ENCODE peak calls at places on chromosome 16, in five cellular contexts. One of them, this sample, is unnamed.

GRCh38 chr16:51839697-51840462 is 688.8 kb upstream of the SALL1 start:
- DNase-seq in adrenal gland: peak
- DNase-seq in psoas muscle: no peak
- DNase-seq in OCI-M1: no peak
- DNase-seq in retinal pigment epithelial cell: peak
- DNase-seq in this sample: no peak

GRCh38 chr16:29943846-29944669 is 17.8 kb upstream of the TMEM219 start:
- DNase-seq in adrenal gland: peak
- DNase-seq in psoas muscle: no peak
- DNase-seq in OCI-M1: peak
- DNase-seq in retinal pigment epithelial cell: peak
- DNase-seq in this sample: no peak

GRCh38 chr16:83574388-83574787 is 233.4 kb upstream of the HSBP1 start:
- DNase-seq in adrenal gland: no peak
- DNase-seq in psoas muscle: no peak
- DNase-seq in OCI-M1: no peak
- DNase-seq in retinal pigment epithelial cell: peak
- DNase-seq in this sample: no peak

GRCh38 chr16:83045790-83046189 is 419.0 kb downstream of the CDH13 start:
- DNase-seq in adrenal gland: no peak
- DNase-seq in psoas muscle: no peak
- DNase-seq in OCI-M1: no peak
- DNase-seq in retinal pigment epithelial cell: no peak
- DNase-seq in this sample: no peak

GRCh38 chr16:2008009-2008526 is 1.6 kb downstream of the ZNF598 start:
- DNase-seq in adrenal gland: no peak
- DNase-seq in psoas muscle: peak
- DNase-seq in OCI-M1: peak
- DNase-seq in retinal pigment epithelial cell: no peak
- DNase-seq in this sample: peak

GRCh38 chr16:49781401-49781800 is 74.5 kb downstream of the ZNF423 start:
- DNase-seq in adrenal gland: no peak
- DNase-seq in psoas muscle: no peak
- DNase-seq in OCI-M1: no peak
- DNase-seq in retinal pigment epithelial cell: no peak
- DNase-seq in this sample: no peak

GRCh38 chr16:85982563-85982939 is 83.6 kb downstream of the IRF8 start:
- DNase-seq in adrenal gland: peak
- DNase-seq in psoas muscle: peak
- DNase-seq in OCI-M1: no peak
- DNase-seq in retinal pigment epithelial cell: no peak
- DNase-seq in this sample: no peak

GRCh38 chr16:22397459-22397858 is 23.0 kb upstream of the CDR2 start:
- DNase-seq in adrenal gland: no peak
- DNase-seq in psoas muscle: no peak
- DNase-seq in OCI-M1: no peak
- DNase-seq in retinal pigment epithelial cell: peak
- DNase-seq in this sample: no peak

GRCh38 chr16:79747688-79748087 is 147.2 kb upstream of the MAF start:
- DNase-seq in adrenal gland: no peak
- DNase-seq in psoas muscle: no peak
- DNase-seq in OCI-M1: no peak
- DNase-seq in retinal pigment epithelial cell: no peak
- DNase-seq in this sample: no peak

GRCh38 chr16:57773019-57773418 is 29.3 kb downstream of the KIFC3 start:
- DNase-seq in adrenal gland: no peak
- DNase-seq in psoas muscle: no peak
- DNase-seq in OCI-M1: no peak
- DNase-seq in retinal pigment epithelial cell: no peak
- DNase-seq in this sample: no peak

GRCh38 chr16:67170168-67170947 is at the start of gene NOL3:
- DNase-seq in adrenal gland: peak
- DNase-seq in psoas muscle: peak
- DNase-seq in OCI-M1: peak
- DNase-seq in retinal pigment epithelial cell: no peak
- DNase-seq in this sample: peak